ENCODE peak calls at places on chromosomes 11 and 22, in seven cellular contexts. One of them, this sample, is unnamed.

GRCh38 chr11:102286292-102286691 is 31.0 kb upstream of the BIRC3 start:
- DNase-seq in heart left ventricle: no peak
- DNase-seq in adipocyte: no peak
- DNase-seq in fibroblast of lung: no peak
- DNase-seq in CD4-positive, CD25-positive, alpha-beta regulatory T cell: no peak
- DNase-seq in A549: no peak
- DNase-seq in lung: no peak
- DNase-seq in this sample: no peak

GRCh38 chr11:9399466-9399865 is 15.0 kb downstream of the IPO7 start:
- DNase-seq in heart left ventricle: no peak
- DNase-seq in adipocyte: peak; percentile 17
- DNase-seq in fibroblast of lung: no peak
- DNase-seq in CD4-positive, CD25-positive, alpha-beta regulatory T cell: no peak
- DNase-seq in A549: no peak
- DNase-seq in lung: no peak
- DNase-seq in this sample: no peak

GRCh38 chr22:28373841-28374240 is 305.8 kb downstream of the TTC28 start:
- DNase-seq in heart left ventricle: no peak
- DNase-seq in adipocyte: peak; percentile 46
- DNase-seq in fibroblast of lung: peak; percentile 52
- DNase-seq in CD4-positive, CD25-positive, alpha-beta regulatory T cell: no peak
- DNase-seq in A549: no peak
- DNase-seq in lung: no peak
- DNase-seq in this sample: no peak

GRCh38 chr22:44950806-44951509 is 58.8 kb downstream of the PHF21B start:
- DNase-seq in heart left ventricle: no peak
- DNase-seq in adipocyte: no peak
- DNase-seq in fibroblast of lung: no peak
- DNase-seq in CD4-positive, CD25-positive, alpha-beta regulatory T cell: no peak
- DNase-seq in A549: no peak
- DNase-seq in lung: no peak
- DNase-seq in this sample: no peak

GRCh38 chr11:120424185-120424969 is 87.2 kb upstream of the GRIK4 start:
- DNase-seq in heart left ventricle: no peak
- DNase-seq in adipocyte: no peak
- DNase-seq in fibroblast of lung: no peak
- DNase-seq in CD4-positive, CD25-positive, alpha-beta regulatory T cell: no peak
- DNase-seq in A549: no peak
- DNase-seq in lung: no peak
- DNase-seq in this sample: no peak

GRCh38 chr11:12248330-12248729 is 129.0 kb upstream of the PARVA start:
- DNase-seq in heart left ventricle: peak; percentile 74
- DNase-seq in adipocyte: peak; percentile 36
- DNase-seq in fibroblast of lung: peak; percentile 87
- DNase-seq in CD4-positive, CD25-positive, alpha-beta regulatory T cell: no peak
- DNase-seq in A549: peak; percentile 23
- DNase-seq in lung: peak; percentile 95
- DNase-seq in this sample: no peak

GRCh38 chr22:20567371-20567847 is 60.0 kb downstream of the MED15 start:
- DNase-seq in heart left ventricle: no peak
- DNase-seq in adipocyte: peak; percentile 75
- DNase-seq in fibroblast of lung: no peak
- DNase-seq in CD4-positive, CD25-positive, alpha-beta regulatory T cell: no peak
- DNase-seq in A549: peak; percentile 40
- DNase-seq in lung: no peak
- DNase-seq in this sample: no peak

GRCh38 chr11:32071811-32072210 is 19.1 kb upstream of the RCN1 start:
- DNase-seq in heart left ventricle: no peak
- DNase-seq in adipocyte: peak; percentile 61
- DNase-seq in fibroblast of lung: peak; percentile 46
- DNase-seq in CD4-positive, CD25-positive, alpha-beta regulatory T cell: no peak
- DNase-seq in A549: peak; percentile 41
- DNase-seq in lung: no peak
- DNase-seq in this sample: no peak

GRCh38 chr11:109490953-109491733 is 69.2 kb downstream of the C11orf87 start:
- DNase-seq in heart left ventricle: no peak
- DNase-seq in adipocyte: peak; percentile 35
- DNase-seq in fibroblast of lung: no peak
- DNase-seq in CD4-positive, CD25-positive, alpha-beta regulatory T cell: no peak
- DNase-seq in A549: no peak
- DNase-seq in lung: no peak
- DNase-seq in this sample: no peak

GRCh38 chr11:47578524-47579460 is at the start of the genes KBTBD4 and NDUFS3:
- DNase-seq in heart left ventricle: peak; percentile 89
- DNase-seq in adipocyte: peak; percentile 96
- DNase-seq in fibroblast of lung: peak; percentile 90
- DNase-seq in CD4-positive, CD25-positive, alpha-beta regulatory T cell: peak; percentile 84
- DNase-seq in A549: peak; percentile 92
- DNase-seq in lung: peak; percentile 89
- DNase-seq in this sample: peak; percentile 87

GRCh38 chr22:35172452-35172851 is 84.8 kb upstream of the HMGXB4 start:
- DNase-seq in heart left ventricle: no peak
- DNase-seq in adipocyte: no peak
- DNase-seq in fibroblast of lung: no peak
- DNase-seq in CD4-positive, CD25-positive, alpha-beta regulatory T cell: no peak
- DNase-seq in A549: no peak
- DNase-seq in lung: no peak
- DNase-seq in this sample: no peak

GRCh38 chr11:111352935-111353695 is 26.0 kb downstream of the POU2AF1 start:
- DNase-seq in heart left ventricle: no peak
- DNase-seq in adipocyte: peak; percentile 11
- DNase-seq in fibroblast of lung: no peak
- DNase-seq in CD4-positive, CD25-positive, alpha-beta regulatory T cell: no peak
- DNase-seq in A549: no peak
- DNase-seq in lung: no peak
- DNase-seq in this sample: no peak

GRCh38 chr22:35154937-35155387 is 89.0 kb downstream of the ISX start:
- DNase-seq in heart left ventricle: peak; percentile 35
- DNase-seq in adipocyte: peak; percentile 78
- DNase-seq in fibroblast of lung: peak; percentile 48
- DNase-seq in CD4-positive, CD25-positive, alpha-beta regulatory T cell: no peak
- DNase-seq in A549: peak; percentile 64
- DNase-seq in lung: peak; percentile 47
- DNase-seq in this sample: peak; percentile 30

GRCh38 chr11:95375451-95375850 is 144.4 kb upstream of the SESN3 start:
- DNase-seq in heart left ventricle: no peak
- DNase-seq in adipocyte: no peak
- DNase-seq in fibroblast of lung: no peak
- DNase-seq in CD4-positive, CD25-positive, alpha-beta regulatory T cell: no peak
- DNase-seq in A549: no peak
- DNase-seq in lung: no peak
- DNase-seq in this sample: no peak

GRCh38 chr11:28529046-28529445 is 420.9 kb downstream of the METTL15 start:
- DNase-seq in heart left ventricle: no peak
- DNase-seq in adipocyte: no peak
- DNase-seq in fibroblast of lung: peak; percentile 62
- DNase-seq in CD4-positive, CD25-positive, alpha-beta regulatory T cell: no peak
- DNase-seq in A549: no peak
- DNase-seq in lung: no peak
- DNase-seq in this sample: no peak

GRCh38 chr11:102244681-102245409 is 72.4 kb upstream of the BIRC3 start:
- DNase-seq in heart left ventricle: no peak
- DNase-seq in adipocyte: peak; percentile 88
- DNase-seq in fibroblast of lung: peak; percentile 69
- DNase-seq in CD4-positive, CD25-positive, alpha-beta regulatory T cell: no peak
- DNase-seq in A549: peak; percentile 45
- DNase-seq in lung: no peak
- DNase-seq in this sample: no peak

GRCh38 chr11:92396133-92396532 is 171.5 kb downstream of the FAT3 start:
- DNase-seq in heart left ventricle: no peak
- DNase-seq in adipocyte: no peak
- DNase-seq in fibroblast of lung: no peak
- DNase-seq in CD4-positive, CD25-positive, alpha-beta regulatory T cell: no peak
- DNase-seq in A549: no peak
- DNase-seq in lung: no peak
- DNase-seq in this sample: no peak

GRCh38 chr11:17366491-17366890 is 14.9 kb downstream of the NCR3LG1 start:
- DNase-seq in heart left ventricle: no peak
- DNase-seq in adipocyte: no peak
- DNase-seq in fibroblast of lung: no peak
- DNase-seq in CD4-positive, CD25-positive, alpha-beta regulatory T cell: no peak
- DNase-seq in A549: no peak
- DNase-seq in lung: no peak
- DNase-seq in this sample: no peak

GRCh38 chr22:48513929-48514328 is 1313.7 kb downstream of the BRD1 start:
- DNase-seq in heart left ventricle: no peak
- DNase-seq in adipocyte: no peak
- DNase-seq in fibroblast of lung: no peak
- DNase-seq in CD4-positive, CD25-positive, alpha-beta regulatory T cell: no peak
- DNase-seq in A549: no peak
- DNase-seq in lung: no peak
- DNase-seq in this sample: no peak

GRCh38 chr22:48516571-48516970 is 1311.1 kb downstream of the BRD1 start:
- DNase-seq in heart left ventricle: no peak
- DNase-seq in adipocyte: no peak
- DNase-seq in fibroblast of lung: no peak
- DNase-seq in CD4-positive, CD25-positive, alpha-beta regulatory T cell: no peak
- DNase-seq in A549: no peak
- DNase-seq in lung: no peak
- DNase-seq in this sample: no peak

GRCh38 chr22:48520207-48520606 is 1307.5 kb downstream of the BRD1 start:
- DNase-seq in heart left ventricle: no peak
- DNase-seq in adipocyte: no peak
- DNase-seq in fibroblast of lung: no peak
- DNase-seq in CD4-positive, CD25-positive, alpha-beta regulatory T cell: no peak
- DNase-seq in A549: no peak
- DNase-seq in lung: no peak
- DNase-seq in this sample: no peak

GRCh38 chr22:48515571-48516200 is 1312.0 kb downstream of the BRD1 start:
- DNase-seq in heart left ventricle: no peak
- DNase-seq in adipocyte: no peak
- DNase-seq in fibroblast of lung: no peak
- DNase-seq in CD4-positive, CD25-positive, alpha-beta regulatory T cell: no peak
- DNase-seq in A549: no peak
- DNase-seq in lung: no peak
- DNase-seq in this sample: no peak

DNA sequence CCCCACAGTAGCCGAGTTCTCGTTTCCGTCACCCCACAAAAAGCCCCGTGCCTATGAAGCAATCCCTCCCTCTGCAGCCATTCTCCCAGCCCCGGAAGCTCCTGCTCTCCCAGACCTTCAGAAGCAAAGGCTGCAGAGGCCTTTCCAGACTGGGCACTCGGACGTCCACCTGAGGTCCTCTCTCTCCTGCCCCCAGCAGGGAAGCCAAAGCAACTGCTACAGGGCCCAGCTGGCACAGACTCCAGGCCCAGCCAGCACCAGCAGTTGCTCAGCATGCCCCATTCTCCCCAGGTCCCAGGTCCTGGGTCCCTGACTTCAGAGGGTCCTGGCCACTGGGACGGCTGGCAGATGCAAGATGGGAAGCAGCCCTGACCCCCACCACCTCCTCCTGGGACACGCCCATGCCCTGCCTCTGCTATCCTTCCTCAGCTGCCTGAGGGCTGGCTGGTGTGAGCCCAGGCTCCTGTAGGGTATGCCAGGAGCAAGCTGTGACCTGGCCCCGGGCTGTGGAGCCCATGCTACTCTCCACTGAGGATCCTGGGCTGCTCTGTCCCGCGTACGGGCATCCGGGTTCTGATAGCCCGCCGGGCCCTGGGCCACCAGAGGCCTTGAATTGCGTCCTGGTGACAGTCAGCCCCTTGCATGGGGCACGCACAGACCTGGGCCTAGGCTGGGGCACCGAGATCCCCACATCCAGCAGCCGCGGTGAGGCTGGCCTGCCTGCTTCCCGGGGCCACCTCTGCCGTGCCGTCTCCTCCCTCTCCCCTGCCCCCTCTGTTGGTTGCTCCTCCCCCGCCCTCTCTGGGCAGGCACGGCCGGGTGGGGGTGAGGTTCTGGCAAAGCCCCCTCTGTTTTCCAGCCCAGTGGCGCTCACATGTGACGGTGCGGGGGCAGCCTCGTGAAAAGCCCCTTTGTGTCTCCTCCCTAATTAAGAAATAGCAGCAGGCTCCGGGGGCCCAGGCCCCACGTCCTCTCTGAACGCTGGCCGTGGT is 1310.3 kb downstream of the BRD1 start:
- DNase-seq in heart left ventricle: no peak
- DNase-seq in adipocyte: no peak
- DNase-seq in fibroblast of lung: no peak
- DNase-seq in CD4-positive, CD25-positive, alpha-beta regulatory T cell: no peak
- DNase-seq in A549: peak; percentile 48
- DNase-seq in lung: no peak
- DNase-seq in this sample: no peak
- H3K9me3 ChIP-seq in heart left ventricle: no peaks in the 10 kb centered on the region
- H3K9me3 ChIP-seq in adipocyte: no peaks in the 10 kb centered on the region
- H3K9me3 ChIP-seq in fibroblast of lung: no peaks in the 10 kb centered on the region
- H3K9me3 ChIP-seq in CD4-positive, CD25-positive, alpha-beta regulatory T cell: no peaks in the 10 kb centered on the region
- H3K9me3 ChIP-seq in A549: no peaks in the 10 kb centered on the region
- H3K9me3 ChIP-seq in lung: no peaks in the 10 kb centered on the region
- H3K9me3 ChIP-seq in this sample: no peaks in the 10 kb centered on the region

DNA sequence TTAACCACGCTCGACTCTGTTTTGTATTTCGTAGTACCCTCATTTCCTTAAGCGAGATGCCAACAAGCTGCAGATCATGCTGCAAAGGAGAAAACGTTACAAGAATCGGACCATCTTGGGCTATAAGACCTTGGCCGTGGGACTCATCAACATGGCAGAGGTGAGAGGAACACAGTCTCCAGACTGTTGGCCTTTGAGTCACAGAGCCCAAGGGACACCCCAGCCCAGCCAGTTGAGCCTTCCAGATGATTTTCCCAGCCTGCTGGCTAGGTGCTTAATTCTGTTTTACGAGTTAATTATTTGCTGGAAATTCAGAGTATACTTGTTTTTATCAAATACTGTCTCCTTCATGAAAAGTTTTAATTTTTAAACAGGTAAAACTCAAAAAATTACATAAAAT is 57.3 kb upstream of the RAB1B start:
- DNase-seq in heart left ventricle: no peak
- DNase-seq in adipocyte: no peak
- DNase-seq in fibroblast of lung: no peak
- DNase-seq in CD4-positive, CD25-positive, alpha-beta regulatory T cell: no peak
- DNase-seq in A549: no peak
- DNase-seq in lung: no peak
- DNase-seq in this sample: no peak
- H3K9me3 ChIP-seq in heart left ventricle: no peaks in the 10 kb centered on the region
- H3K9me3 ChIP-seq in adipocyte: no peaks in the 10 kb centered on the region
- H3K9me3 ChIP-seq in fibroblast of lung: no peaks in the 10 kb centered on the region
- H3K9me3 ChIP-seq in CD4-positive, CD25-positive, alpha-beta regulatory T cell: no peaks in the 10 kb centered on the region
- H3K9me3 ChIP-seq in A549: no peaks in the 10 kb centered on the region
- H3K9me3 ChIP-seq in lung: no peaks in the 10 kb centered on the region
- H3K9me3 ChIP-seq in this sample: no peaks in the 10 kb centered on the region

GRCh38 chr22:48639021-48639795 is 1188.5 kb downstream of the BRD1 start:
- DNase-seq in heart left ventricle: no peak
- DNase-seq in adipocyte: no peak
- DNase-seq in fibroblast of lung: no peak
- DNase-seq in CD4-positive, CD25-positive, alpha-beta regulatory T cell: no peak
- DNase-seq in A549: no peak
- DNase-seq in lung: no peak
- DNase-seq in this sample: no peak
- H3K9me3 ChIP-seq in heart left ventricle: no peaks in the 10 kb centered on the region
- H3K9me3 ChIP-seq in adipocyte: no peaks in the 10 kb centered on the region
- H3K9me3 ChIP-seq in fibroblast of lung: no peaks in the 10 kb centered on the region
- H3K9me3 ChIP-seq in CD4-positive, CD25-positive, alpha-beta regulatory T cell: no peaks in the 10 kb centered on the region
- H3K9me3 ChIP-seq in A549: no peaks in the 10 kb centered on the region
- H3K9me3 ChIP-seq in lung: no peaks in the 10 kb centered on the region
- H3K9me3 ChIP-seq in this sample: no peaks in the 10 kb centered on the region

GRCh38 chr11:3375552-3375951 is 3.4 kb downstream of the ZNF195 start:
- DNase-seq in heart left ventricle: no peak
- DNase-seq in adipocyte: peak; percentile 32
- DNase-seq in fibroblast of lung: no peak
- DNase-seq in CD4-positive, CD25-positive, alpha-beta regulatory T cell: no peak
- DNase-seq in A549: no peak
- DNase-seq in lung: no peak
- DNase-seq in this sample: no peak
- H3K9me3 ChIP-seq in heart left ventricle: no peaks in the 10 kb centered on the region
- H3K9me3 ChIP-seq in adipocyte: peaks cover 14% of the 10 kb centered on the region
- H3K9me3 ChIP-seq in fibroblast of lung: no peaks in the 10 kb centered on the region
- H3K9me3 ChIP-seq in CD4-positive, CD25-positive, alpha-beta regulatory T cell: peaks cover 19% of the 10 kb centered on the region
- H3K9me3 ChIP-seq in A549: peaks cover 72% of the 10 kb centered on the region
- H3K9me3 ChIP-seq in lung: no peaks in the 10 kb centered on the region
- H3K9me3 ChIP-seq in this sample: no peaks in the 10 kb centered on the region

This sample was measured in MM.1S.